ENCODE peak calls at places on chromosomes 11 and 22, in four cellular contexts. G is CD4-positive, alpha-beta T cell; C is tibial artery; U is AG10803. M is an unnamed sample.

GRCh38 chr11:117299351-117300300 is 8.5 kb downstream of the BACE1-AS start:
- DNase-seq in G (no peak), C (no peak), U (no peak), M (no peak)

GRCh38 chr22:31269892-31270574 is 22.3 kb downstream of the PIK3IP1 start:
- DNase-seq in G (no peak), C (no peak), U (no peak), M (no peak)

GRCh38 chr22:43188829-43189545 is 2.1 kb upstream of the TTLL12 start:
- DNase-seq in G (no peak), C (no peak), U (peak; percentile 16), M (no peak)

GRCh38 chr11:118406599-118407166 is 5.3 kb downstream of the ATP5MG start:
- DNase-seq in G (no peak), C (no peak), U (peak; percentile 55), M (no peak)

GRCh38 chr22:30028731-30029130 is 51.5 kb upstream of the HORMAD2 start:
- DNase-seq in G (no peak), C (no peak), U (no peak), M (no peak)

GRCh38 chr11:96307748-96308133 is 35.3 kb downstream of the MAML2 start:
- DNase-seq in G (no peak), C (no peak), U (peak; percentile 87), M (no peak)

GRCh38 chr11:13054278-13054677 is 45.2 kb downstream of the RASSF10 start:
- DNase-seq in G (no peak), C (no peak), U (no peak), M (no peak)

GRCh38 chr11:44623321-44623715 is 57.9 kb downstream of the CD82 start:
- DNase-seq in G (no peak), C (peak; percentile 61), U (no peak), M (peak; percentile 11)

GRCh38 chr11:3160252-3161031 is 4.7 kb downstream of the OSBPL5 start:
- DNase-seq in G (no peak), C (peak; percentile 96), U (peak; percentile 88), M (no peak)

GRCh38 chr11:102287963-102288744 is 29.1 kb upstream of the BIRC3 start:
- DNase-seq in G (no peak), C (no peak), U (peak; percentile 78), M (no peak)

GRCh38 chr11:82680252-82680651 is 53.4 kb downstream of the FAM181B start:
- DNase-seq in G (no peak), C (no peak), U (no peak), M (no peak)

GRCh38 chr11:64659417-64660144 is 63.4 kb downstream of the NRXN2 start:
- DNase-seq in G (no peak), C (no peak), U (peak; percentile 96), M (no peak)

GRCh38 chr22:23696326-23696851 is 5.6 kb downstream of the RGL4 start:
- DNase-seq in G (peak; percentile 76), C (no peak), U (peak; percentile 11), M (peak; percentile 63)

GRCh38 chr11:76263166-76263565 is 56.9 kb upstream of the WNT11 start:
- DNase-seq in G (no peak), C (no peak), U (no peak), M (no peak)

GRCh38 chr11:65526744-65527143 is 1.9 kb downstream of the SCYL1 start:
- DNase-seq in G (no peak), C (no peak), U (no peak), M (no peak)

GRCh38 chr11:59859695-59860094 is 6.6 kb downstream of the TCN1 start:
- DNase-seq in G (no peak), C (no peak), U (no peak), M (no peak)

GRCh38 chr11:59866397-59866796 is at the start of gene TCN1:
- DNase-seq in G (no peak), C (no peak), U (no peak), M (no peak)

GRCh38 chr11:59857444-59858434 is 8.5 kb downstream of the TCN1 start:
- DNase-seq in G (no peak), C (no peak), U (no peak), M (no peak)

GRCh38 chr11:59865031-59865430 is 1.3 kb downstream of the TCN1 start:
- DNase-seq in G (no peak), C (no peak), U (no peak), M (no peak)

DNA sequence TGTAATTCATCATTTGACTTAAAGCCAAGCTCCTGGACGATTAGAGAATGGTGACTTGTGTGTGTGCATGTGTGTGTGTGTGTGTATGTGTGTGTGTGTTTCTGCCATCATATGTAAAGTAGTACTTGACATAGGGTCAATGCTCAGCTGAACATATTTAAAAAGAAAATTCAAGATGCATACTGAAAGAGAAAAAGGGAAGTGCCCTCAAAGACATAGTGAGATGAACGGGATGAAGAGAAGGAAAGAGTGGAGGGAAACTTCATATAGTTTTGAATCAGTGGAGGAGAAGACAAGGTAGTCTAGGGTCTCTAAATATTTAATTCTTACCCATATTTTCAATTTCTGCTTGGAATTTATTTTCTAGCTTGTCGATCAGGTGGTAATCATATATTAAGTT is 4.0 kb downstream of the TCN1 start:
- DNase-seq in G (no peak), C (no peak), U (no peak), M (no peak)
- TF ChIP-seq CTCF in G (no peak), C (no peak), U (no peak), M (no peak)

GRCh38 chr11:73411031-73411430 is 34.8 kb downstream of the RELT start:
- DNase-seq in G (no peak), C (no peak), U (no peak), M (no peak)
- TF ChIP-seq CTCF in G (no peak), C (no peak), U (no peak), M (no peak)

GRCh38 chr22:46128606-46129005 is 21.7 kb upstream of the PPARA start:
- DNase-seq in G (no peak), C (no peak), U (no peak), M (no peak)

GRCh38 chr22:46133588-46133855 is 16.8 kb upstream of the PPARA start:
- DNase-seq in G (no peak), C (no peak), U (no peak), M (no peak)

GRCh38 chr22:46132830-46133587 is 17.3 kb upstream of the PPARA start:
- DNase-seq in G (no peak), C (no peak), U (no peak), M (no peak)

GRCh38 chr22:46129390-46130041 is 20.8 kb upstream of the PPARA start:
- DNase-seq in G (no peak), C (no peak), U (no peak), M (no peak)

DNA sequence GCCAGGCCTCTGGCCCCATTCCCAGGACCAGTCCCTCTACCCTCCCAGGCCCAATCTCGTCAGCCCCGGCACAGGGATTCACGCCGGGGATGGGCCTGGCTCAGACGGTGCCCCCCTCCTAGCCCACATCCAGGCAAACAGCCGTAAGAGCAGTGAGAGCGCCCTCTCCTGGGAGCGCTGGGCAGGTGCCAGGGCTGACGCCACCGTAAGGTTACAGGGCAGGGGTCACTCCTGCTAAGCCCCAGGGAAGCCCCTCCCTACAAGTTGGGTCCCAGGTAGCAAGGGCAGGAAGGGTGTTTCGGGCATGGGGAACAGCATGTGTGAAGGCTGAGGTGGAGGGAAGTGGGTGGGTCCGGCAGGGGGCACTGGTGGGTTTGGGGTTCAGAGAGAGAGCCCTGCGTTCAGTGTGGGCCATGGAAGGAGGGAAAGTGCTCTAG is 19.2 kb upstream of the PPARA start:
- DNase-seq in G (no peak), C (no peak), U (no peak), M (no peak)
- TF ChIP-seq CTCF in G (no peak), C (no peak), U (peak; percentile 26), M (no peak)

GRCh38 chr11:61290905-61291690 is 4.0 kb downstream of the VWCE start:
- DNase-seq in G (no peak), C (no peak), U (no peak), M (no peak)
- TF ChIP-seq CTCF in G (no peak), C (no peak), U (no peak), M (no peak)

GRCh38 chr11:86570020-86570419 is 102.4 kb downstream of the ME3 start:
- DNase-seq in G (no peak), C (no peak), U (no peak), M (no peak)

GRCh38 chr11:86574493-86575207 is 97.8 kb downstream of the ME3 start:
- DNase-seq in G (no peak), C (no peak), U (no peak), M (no peak)

GRCh38 chr11:86569109-86569508 is 103.3 kb downstream of the ME3 start:
- DNase-seq in G (no peak), C (no peak), U (no peak), M (no peak)

GRCh38 chr11:86570457-86570856 is 102.0 kb downstream of the ME3 start:
- DNase-seq in G (no peak), C (no peak), U (no peak), M (no peak)

DNA sequence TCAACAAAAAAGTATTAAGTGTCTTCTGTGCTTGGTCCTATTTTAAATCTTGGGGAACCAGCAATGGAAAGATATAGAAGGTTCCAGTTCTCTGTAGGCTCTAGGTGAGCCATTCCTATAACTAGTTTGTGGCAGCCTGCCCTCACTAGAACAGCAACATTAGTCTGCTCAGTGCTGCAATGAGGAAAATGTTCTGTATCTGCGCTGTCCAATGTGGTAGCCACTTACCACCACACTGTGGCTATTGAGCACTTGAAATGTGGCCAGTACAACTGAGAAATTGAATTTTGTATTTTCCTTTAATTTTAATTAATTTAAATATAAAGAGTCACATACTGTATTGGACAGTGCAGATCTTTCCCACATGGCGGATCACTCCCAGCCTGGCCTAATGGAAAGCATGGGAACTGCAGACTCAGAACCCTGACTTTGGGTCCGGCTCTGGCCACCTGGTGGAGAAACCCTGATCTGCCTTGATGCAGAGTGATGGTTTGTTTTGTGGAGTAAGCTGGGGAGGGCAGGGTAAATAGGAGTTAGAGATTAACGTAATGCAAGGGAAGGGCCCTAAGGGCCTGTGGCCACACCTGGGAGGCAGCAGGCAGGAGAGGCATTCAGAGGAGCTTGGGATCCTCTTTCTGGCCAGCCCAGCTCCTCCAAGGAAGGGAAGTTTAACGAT is 101.0 kb downstream of the ME3 start:
- DNase-seq in G (no peak), C (no peak), U (no peak), M (no peak)
- TF ChIP-seq CTCF in G (no peak), C (no peak), U (peak; percentile 44), M (no peak)

GRCh38 chr22:44828193-44828592 is 75.8 kb downstream of the ARHGAP8 start:
- DNase-seq in G (no peak), C (no peak), U (no peak), M (no peak)
- TF ChIP-seq CTCF in G (no peak), C (no peak), U (peak; percentile 43), M (peak; percentile 11)

M was measured in natural killer cell.